ENCODE peak calls at places on chromosome 9, in four cellular contexts. F is neuronal stem cell, S is dermis blood vessel endothelial cell, N is right lobe of liver. Y is an unnamed sample.
A peak's percentile ranks its signal among the peaks of the same experiment; 100 is the strongest.

GRCh38 chr9:131744171-131744714 is 4.4 kb upstream of the RAPGEF1 start:
- DNase-seq in F (no peak), S (peak; percentile 70), N (peak; percentile 57), Y (no peak)

GRCh38 chr9:13100914-13101572 is 178.4 kb downstream of the MPDZ start:
- DNase-seq in F (no peak), S (no peak), N (no peak), Y (no peak)

GRCh38 chr9:137459601-137460362 is 648 bp upstream of the NSMF start:
- DNase-seq in F (no peak), S (no peak), N (peak; percentile 31), Y (no peak)

GRCh38 chr9:117414220-117414905 is 494 bp downstream of the ASTN2 start:
- DNase-seq in F (no peak), S (peak; percentile 27), N (peak; percentile 41), Y (no peak)

GRCh38 chr9:81619353-81620008 is 69.9 kb downstream of the TLE1 start:
- DNase-seq in F (no peak), S (peak; percentile 37), N (no peak), Y (no peak)

GRCh38 chr9:124202447-124202971 is 55.2 kb upstream of the NEK6 start:
- DNase-seq in F (no peak), S (peak; percentile 38), N (peak; percentile 44), Y (peak; percentile 78)

GRCh38 chr9:136225748-136226679 is 19.6 kb downstream of the QSOX2 start:
- DNase-seq in F (peak; percentile 60), S (peak; percentile 76), N (peak; percentile 71), Y (peak; percentile 24)

GRCh38 chr9:69176446-69177135 is 2.5 kb downstream of the TJP2 start:
- DNase-seq in F (no peak), S (no peak), N (no peak), Y (no peak)

GRCh38 chr9:130112244-130113151 is 58.8 kb downstream of the GPR107 start:
- DNase-seq in F (no peak), S (no peak), N (no peak), Y (no peak)

GRCh38 chr9:35488566-35489312 is 1.2 kb upstream of the RUSC2 start:
- DNase-seq in F (no peak), S (no peak), N (no peak), Y (no peak)

GRCh38 chr9:133347515-133347984 is 381 bp downstream of the MED22 start:
- DNase-seq in F (peak; percentile 42), S (peak; percentile 51), N (no peak), Y (peak; percentile 32)

GRCh38 chr9:12884736-12885395 is 110.0 kb downstream of the LURAP1L start:
- DNase-seq in F (no peak), S (peak; percentile 71), N (no peak), Y (no peak)

GRCh38 chr9:135179976-135180375 is 92.5 kb downstream of the OLFM1 start:
- DNase-seq in F (no peak), S (no peak), N (no peak), Y (no peak)

GRCh38 chr9:124863371-124863831 is 1.5 kb downstream of the ARPC5L start:
- DNase-seq in F (no peak), S (peak; percentile 61), N (no peak), Y (no peak)

GRCh38 chr9:105246656-105247162 is 2.3 kb downstream of the SLC44A1 start:
- DNase-seq in F (no peak), S (no peak), N (no peak), Y (no peak)

GRCh38 chr9:128845186-128845931 is 15.8 kb upstream of the SPOUT1 start:
- DNase-seq in F (no peak), S (no peak), N (no peak), Y (no peak)

GRCh38 chr9:35385042-35385441 is 104.9 kb upstream of the RUSC2 start:
- DNase-seq in F (no peak), S (peak; percentile 69), N (no peak), Y (no peak)

GRCh38 chr9:108671156-108671555 is 184.6 kb downstream of the ACTL7B start:
- DNase-seq in F (peak; percentile 12), S (no peak), N (no peak), Y (no peak)

GRCh38 chr9:89806371-89807100 is 201.7 kb downstream of the GADD45G start:
- DNase-seq in F (no peak), S (peak; percentile 57), N (no peak), Y (no peak)

GRCh38 chr9:2666569-2666968 is 45.0 kb downstream of the VLDLR start:
- DNase-seq in F (no peak), S (no peak), N (no peak), Y (no peak)

GRCh38 chr9:76733096-76733495 is 31.1 kb upstream of the PCA3 start:
- DNase-seq in F (no peak), S (no peak), N (no peak), Y (no peak)

GRCh38 chr9:123478967-123479602 is 123.1 kb downstream of the CRB2 start:
- DNase-seq in F (no peak), S (no peak), N (no peak), Y (no peak)

GRCh38 chr9:75168270-75169185 is 80.2 kb downstream of the OSTF1 start:
- DNase-seq in F (no peak), S (peak; percentile 24), N (no peak), Y (no peak)

GRCh38 chr9:35954942-35955546 is 2.9 kb downstream of the OR2S2 start:
- DNase-seq in F (peak; percentile 57), S (peak; percentile 92), N (no peak), Y (peak; percentile 24)